ENCODE peak calls at places on chromosomes 2 and 18, in nine cellular contexts. One of them, this sample, is unnamed.

GRCh38 chr2:44936275-44936674 is 5.2 kb upstream of the SIX3 start:
- DNase-seq in ovary: no peak
- DNase-seq in endodermal cell: no peak
- DNase-seq in transverse colon: no peak
- DNase-seq in HCT116: no peak
- DNase-seq in HFF-Myc: no peak
- DNase-seq in astrocyte of the spinal cord: no peak
- DNase-seq in IMR-90: no peak
- DNase-seq in fibroblast of lung: no peak
- DNase-seq in this sample: no peak

GRCh38 chr2:235561450-235561849 is 67.6 kb downstream of the AGAP1 start:
- DNase-seq in transverse colon: no peak
- DNase-seq in IMR-90: no peak
- DNase-seq in HCT116: no peak
- DNase-seq in endodermal cell: no peak
- DNase-seq in ovary: no peak
- DNase-seq in fibroblast of lung: no peak
- DNase-seq in astrocyte of the spinal cord: no peak
- DNase-seq in HFF-Myc: no peak
- DNase-seq in this sample: no peak

GRCh38 chr2:129796801-129797488 is 182.5 kb upstream of the RAB6C start:
- DNase-seq in endodermal cell: peak; percentile 20
- DNase-seq in transverse colon: no peak
- DNase-seq in ovary: no peak
- DNase-seq in astrocyte of the spinal cord: no peak
- DNase-seq in fibroblast of lung: no peak
- DNase-seq in HCT116: no peak
- DNase-seq in HFF-Myc: no peak
- DNase-seq in IMR-90: no peak
- DNase-seq in this sample: no peak

GRCh38 chr2:98895221-98895620 is 40.8 kb downstream of the CRACDL start:
- DNase-seq in fibroblast of lung: no peak
- DNase-seq in transverse colon: no peak
- DNase-seq in HCT116: no peak
- DNase-seq in endodermal cell: no peak
- DNase-seq in ovary: no peak
- DNase-seq in HFF-Myc: no peak
- DNase-seq in IMR-90: no peak
- DNase-seq in astrocyte of the spinal cord: no peak
- DNase-seq in this sample: no peak

GRCh38 chr18:49431563-49431962 is 28.9 kb downstream of the DYM start:
- DNase-seq in transverse colon: no peak
- DNase-seq in ovary: no peak
- DNase-seq in HCT116: no peak
- DNase-seq in HFF-Myc: no peak
- DNase-seq in IMR-90: peak; percentile 40
- DNase-seq in astrocyte of the spinal cord: no peak
- DNase-seq in fibroblast of lung: no peak
- DNase-seq in endodermal cell: no peak
- DNase-seq in this sample: no peak

GRCh38 chr2:176445831-176446433 is 176.7 kb downstream of the MTX2 start:
- DNase-seq in astrocyte of the spinal cord: peak; percentile 78
- DNase-seq in HFF-Myc: no peak
- DNase-seq in endodermal cell: no peak
- DNase-seq in IMR-90: peak; percentile 87
- DNase-seq in ovary: no peak
- DNase-seq in fibroblast of lung: peak; percentile 56
- DNase-seq in transverse colon: no peak
- DNase-seq in HCT116: no peak
- DNase-seq in this sample: peak; percentile 57

GRCh38 chr18:50836521-50836957 is 16.7 kb upstream of the MRO start:
- DNase-seq in fibroblast of lung: peak; percentile 56
- DNase-seq in transverse colon: no peak
- DNase-seq in endodermal cell: no peak
- DNase-seq in HFF-Myc: no peak
- DNase-seq in ovary: no peak
- DNase-seq in astrocyte of the spinal cord: peak; percentile 43
- DNase-seq in IMR-90: peak; percentile 35
- DNase-seq in HCT116: no peak
- DNase-seq in this sample: peak; percentile 46

GRCh38 chr2:188316791-188317423 is 25.2 kb downstream of the GULP1 start:
- DNase-seq in HFF-Myc: no peak
- DNase-seq in endodermal cell: no peak
- DNase-seq in fibroblast of lung: no peak
- DNase-seq in ovary: no peak
- DNase-seq in transverse colon: no peak
- DNase-seq in IMR-90: no peak
- DNase-seq in HCT116: no peak
- DNase-seq in astrocyte of the spinal cord: no peak
- DNase-seq in this sample: no peak

GRCh38 chr2:217075225-217075802 is 215.4 kb upstream of the TNP1 start:
- DNase-seq in ovary: peak; percentile 82
- DNase-seq in fibroblast of lung: peak; percentile 77
- DNase-seq in transverse colon: no peak
- DNase-seq in HFF-Myc: no peak
- DNase-seq in astrocyte of the spinal cord: peak; percentile 55
- DNase-seq in HCT116: no peak
- DNase-seq in endodermal cell: peak; percentile 26
- DNase-seq in IMR-90: peak; percentile 69
- DNase-seq in this sample: peak; percentile 70

GRCh38 chr2:105744091-105744908 is 412 bp upstream of the NCK2 start:
- DNase-seq in HFF-Myc: no peak
- DNase-seq in ovary: peak; percentile 66
- DNase-seq in HCT116: no peak
- DNase-seq in fibroblast of lung: peak; percentile 34
- DNase-seq in endodermal cell: peak; percentile 78
- DNase-seq in transverse colon: peak; percentile 71
- DNase-seq in astrocyte of the spinal cord: peak; percentile 27
- DNase-seq in IMR-90: peak; percentile 28
- DNase-seq in this sample: peak; percentile 47

GRCh38 chr18:34932363-34932762 is 108.8 kb upstream of the MAPRE2 start:
- DNase-seq in ovary: no peak
- DNase-seq in astrocyte of the spinal cord: no peak
- DNase-seq in HCT116: no peak
- DNase-seq in endodermal cell: no peak
- DNase-seq in transverse colon: no peak
- DNase-seq in HFF-Myc: no peak
- DNase-seq in fibroblast of lung: no peak
- DNase-seq in IMR-90: no peak
- DNase-seq in this sample: no peak

GRCh38 chr2:32553829-32554432 is 73.9 kb upstream of the TTC27 start:
- DNase-seq in ovary: no peak
- DNase-seq in fibroblast of lung: peak; percentile 75
- DNase-seq in IMR-90: peak; percentile 61
- DNase-seq in astrocyte of the spinal cord: peak; percentile 67
- DNase-seq in HCT116: peak; percentile 12
- DNase-seq in endodermal cell: no peak
- DNase-seq in HFF-Myc: peak; percentile 11
- DNase-seq in transverse colon: no peak
- DNase-seq in this sample: peak; percentile 57

GRCh38 chr18:52636536-52636935 is 296.5 kb downstream of the DCC start:
- DNase-seq in endodermal cell: peak; percentile 75
- DNase-seq in transverse colon: peak; percentile 8
- DNase-seq in fibroblast of lung: no peak
- DNase-seq in astrocyte of the spinal cord: no peak
- DNase-seq in HFF-Myc: no peak
- DNase-seq in ovary: no peak
- DNase-seq in HCT116: no peak
- DNase-seq in IMR-90: no peak
- DNase-seq in this sample: no peak

GRCh38 chr18:63963610-63964256 is 6.1 kb upstream of the SERPINB8 start:
- DNase-seq in HFF-Myc: peak; percentile 20
- DNase-seq in transverse colon: peak; percentile 66
- DNase-seq in HCT116: peak; percentile 56
- DNase-seq in fibroblast of lung: peak; percentile 77
- DNase-seq in ovary: no peak
- DNase-seq in IMR-90: peak; percentile 77
- DNase-seq in astrocyte of the spinal cord: peak; percentile 76
- DNase-seq in endodermal cell: peak; percentile 73
- DNase-seq in this sample: peak; percentile 42

GRCh38 chr2:79189465-79189864 is 29.9 kb upstream of the REG3A start:
- DNase-seq in endodermal cell: no peak
- DNase-seq in IMR-90: no peak
- DNase-seq in fibroblast of lung: no peak
- DNase-seq in astrocyte of the spinal cord: no peak
- DNase-seq in HFF-Myc: no peak
- DNase-seq in ovary: no peak
- DNase-seq in HCT116: no peak
- DNase-seq in transverse colon: no peak
- DNase-seq in this sample: no peak

GRCh38 chr2:59259913-59260312 is 1018.8 kb upstream of the FANCL start:
- DNase-seq in ovary: no peak
- DNase-seq in IMR-90: no peak
- DNase-seq in HCT116: no peak
- DNase-seq in astrocyte of the spinal cord: no peak
- DNase-seq in fibroblast of lung: no peak
- DNase-seq in endodermal cell: no peak
- DNase-seq in transverse colon: no peak
- DNase-seq in HFF-Myc: no peak
- DNase-seq in this sample: no peak

GRCh38 chr2:88657131-88657530 is 29.9 kb upstream of the EIF2AK3 start:
- DNase-seq in transverse colon: no peak
- DNase-seq in astrocyte of the spinal cord: no peak
- DNase-seq in ovary: no peak
- DNase-seq in fibroblast of lung: no peak
- DNase-seq in HFF-Myc: no peak
- DNase-seq in endodermal cell: no peak
- DNase-seq in IMR-90: peak; percentile 54
- DNase-seq in HCT116: no peak
- DNase-seq in this sample: no peak

GRCh38 chr2:121736140-121736461 is 574 bp downstream of the NIFK start:
- DNase-seq in IMR-90: no peak
- DNase-seq in astrocyte of the spinal cord: no peak
- DNase-seq in transverse colon: no peak
- DNase-seq in HCT116: no peak
- DNase-seq in HFF-Myc: no peak
- DNase-seq in ovary: no peak
- DNase-seq in fibroblast of lung: no peak
- DNase-seq in endodermal cell: no peak
- DNase-seq in this sample: no peak

GRCh38 chr2:1605659-1606400 is 138.5 kb downstream of the PXDN start:
- DNase-seq in IMR-90: peak; percentile 85
- DNase-seq in fibroblast of lung: no peak
- DNase-seq in ovary: no peak
- DNase-seq in endodermal cell: peak; percentile 92
- DNase-seq in HCT116: no peak
- DNase-seq in transverse colon: no peak
- DNase-seq in HFF-Myc: no peak
- DNase-seq in astrocyte of the spinal cord: peak; percentile 48
- DNase-seq in this sample: peak; percentile 33

GRCh38 chr18:26185267-26185666 is 41.0 kb upstream of the TAF4B start:
- DNase-seq in astrocyte of the spinal cord: no peak
- DNase-seq in transverse colon: no peak
- DNase-seq in fibroblast of lung: no peak
- DNase-seq in ovary: no peak
- DNase-seq in HCT116: peak; percentile 48
- DNase-seq in HFF-Myc: peak; percentile 10
- DNase-seq in endodermal cell: no peak
- DNase-seq in IMR-90: no peak
- DNase-seq in this sample: no peak
- TF ChIP-seq CTCF in astrocyte of the spinal cord: no peak
- TF ChIP-seq CTCF in transverse colon: no peak
- TF ChIP-seq CTCF in fibroblast of lung: no peak
- TF ChIP-seq CTCF in ovary: no peak
- TF ChIP-seq CTCF in HCT116: peak; percentile 37
- TF ChIP-seq CTCF in HFF-Myc: peak; percentile 9
- TF ChIP-seq CTCF in endodermal cell: peak; percentile 70
- TF ChIP-seq CTCF in IMR-90: no peak
- TF ChIP-seq CTCF in this sample: peak; percentile 5

DNA sequence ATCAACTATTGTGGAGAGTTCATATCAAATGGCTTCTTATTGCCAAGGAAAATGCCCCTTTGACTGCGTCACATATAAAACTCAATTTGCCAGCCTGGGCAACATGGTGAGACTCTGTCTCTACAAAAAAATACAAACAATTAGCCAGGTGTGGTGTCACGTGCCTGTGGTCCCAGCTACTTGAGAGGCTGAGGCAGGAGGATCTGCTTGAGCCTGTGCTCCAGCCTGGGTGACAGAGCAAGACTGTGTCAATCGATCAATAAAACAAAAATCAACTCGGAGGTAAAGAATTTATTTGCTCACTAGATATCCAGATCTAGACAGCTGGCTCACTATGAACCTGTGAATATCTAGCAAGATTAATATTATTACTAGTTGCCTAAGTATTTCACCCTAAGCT is 1.7 kb upstream of the ZCCHC2 start:
- DNase-seq in transverse colon: no peak
- DNase-seq in HFF-Myc: no peak
- DNase-seq in fibroblast of lung: no peak
- DNase-seq in astrocyte of the spinal cord: no peak
- DNase-seq in ovary: no peak
- DNase-seq in endodermal cell: no peak
- DNase-seq in HCT116: no peak
- DNase-seq in IMR-90: no peak
- DNase-seq in this sample: no peak
- H3K4me3 ChIP-seq in transverse colon: no peak overlapping the region
- H3K4me3 ChIP-seq in HFF-Myc: no peak overlapping the region
- H3K4me3 ChIP-seq in fibroblast of lung: no peak overlapping the region
- H3K4me3 ChIP-seq in astrocyte of the spinal cord: no peak overlapping the region
- H3K4me3 ChIP-seq in ovary: no peak overlapping the region
- H3K4me3 ChIP-seq in endodermal cell: no peak overlapping the region
- H3K4me3 ChIP-seq in HCT116: no peak overlapping the region
- H3K4me3 ChIP-seq in IMR-90: no peak overlapping the region
- H3K4me3 ChIP-seq in this sample: no peak overlapping the region

DNA sequence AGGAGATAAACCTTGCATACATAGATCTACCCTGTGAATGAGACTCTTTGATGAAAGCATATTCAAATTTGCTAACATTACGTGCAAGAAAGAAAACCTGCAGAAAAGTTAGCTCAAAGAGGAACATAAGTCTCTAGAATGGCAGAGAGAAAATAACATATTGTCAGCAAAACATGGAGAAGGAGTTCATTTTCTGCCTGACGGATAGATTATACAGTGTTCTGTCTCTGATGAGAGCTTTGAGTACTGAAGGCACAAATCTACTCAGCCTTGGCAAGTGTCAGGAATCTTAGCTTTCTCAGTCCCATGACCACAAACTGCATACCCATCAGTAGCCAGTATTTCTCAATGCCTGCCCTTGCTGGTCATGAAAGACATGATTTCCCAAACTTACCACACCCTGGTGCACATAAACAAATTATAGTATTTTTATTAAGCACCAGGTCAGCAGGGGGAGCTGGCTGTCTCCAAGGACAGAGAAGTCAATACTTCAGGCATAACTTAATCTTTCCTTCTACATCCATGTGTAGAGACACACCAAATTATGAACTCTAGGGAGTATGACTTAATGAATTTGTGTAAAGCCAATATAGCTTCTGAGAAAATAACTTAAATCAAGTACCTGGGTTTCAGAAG is 401.2 kb upstream of the SOX11 start:
- DNase-seq in HCT116: no peak
- DNase-seq in IMR-90: no peak
- DNase-seq in HFF-Myc: no peak
- DNase-seq in fibroblast of lung: peak; percentile 46
- DNase-seq in transverse colon: no peak
- DNase-seq in astrocyte of the spinal cord: peak; percentile 3
- DNase-seq in endodermal cell: no peak
- DNase-seq in ovary: no peak
- DNase-seq in this sample: no peak
- TF ChIP-seq CTCF in HCT116: no peak
- TF ChIP-seq CTCF in IMR-90: no peak
- TF ChIP-seq CTCF in HFF-Myc: no peak
- TF ChIP-seq CTCF in fibroblast of lung: no peak
- TF ChIP-seq CTCF in transverse colon: no peak
- TF ChIP-seq CTCF in astrocyte of the spinal cord: no peak
- TF ChIP-seq CTCF in endodermal cell: no peak
- TF ChIP-seq CTCF in ovary: no peak
- TF ChIP-seq CTCF in this sample: no peak

GRCh38 chr18:62690416-62690815 is 24.9 kb upstream of the PHLPP1 start:
- DNase-seq in astrocyte of the spinal cord: no peak
- DNase-seq in IMR-90: no peak
- DNase-seq in HFF-Myc: no peak
- DNase-seq in endodermal cell: no peak
- DNase-seq in transverse colon: no peak
- DNase-seq in ovary: no peak
- DNase-seq in fibroblast of lung: no peak
- DNase-seq in HCT116: no peak
- DNase-seq in this sample: no peak
- H3K4me3 ChIP-seq in astrocyte of the spinal cord: no peak overlapping the region
- H3K4me3 ChIP-seq in IMR-90: no peak overlapping the region
- H3K4me3 ChIP-seq in HFF-Myc: no peak overlapping the region
- H3K4me3 ChIP-seq in endodermal cell: no peak overlapping the region
- H3K4me3 ChIP-seq in transverse colon: no peak overlapping the region
- H3K4me3 ChIP-seq in ovary: no peak overlapping the region
- H3K4me3 ChIP-seq in fibroblast of lung: no peak overlapping the region
- H3K4me3 ChIP-seq in HCT116: no peak overlapping the region
- H3K4me3 ChIP-seq in this sample: peak overlapping the region; percentile 6

This sample was measured in foreskin fibroblast.